ENCODE peak calls at places on chromosomes 1 and 21, in ten cellular contexts. One of them, this sample, is unnamed.

GRCh38 chr1:19762175-19762779 is 37.4 kb downstream of the TMCO4 start:
- DNase-seq in uterus: peak; percentile 30
- DNase-seq in effector memory CD4-positive, alpha-beta T cell: no peak
- DNase-seq in lung: no peak
- DNase-seq in left ventricle myocardium inferior: no peak
- DNase-seq in heart left ventricle: no peak
- DNase-seq in HAP-1: peak; percentile 34
- DNase-seq in colonic mucosa: peak; percentile 40
- DNase-seq in breast epithelium: no peak
- DNase-seq in gastrocnemius medialis: no peak
- DNase-seq in this sample: no peak

GRCh38 chr1:54475357-54476230 is 69.4 kb upstream of the SSBP3 start:
- DNase-seq in uterus: peak; percentile 47
- DNase-seq in effector memory CD4-positive, alpha-beta T cell: peak; percentile 39
- DNase-seq in lung: no peak
- DNase-seq in left ventricle myocardium inferior: no peak
- DNase-seq in heart left ventricle: no peak
- DNase-seq in HAP-1: no peak
- DNase-seq in colonic mucosa: no peak
- DNase-seq in breast epithelium: no peak
- DNase-seq in gastrocnemius medialis: no peak
- DNase-seq in this sample: no peak

GRCh38 chr1:29124366-29125236 is 898 bp upstream of the TMEM200B start:
- DNase-seq in uterus: peak; percentile 93
- DNase-seq in effector memory CD4-positive, alpha-beta T cell: no peak
- DNase-seq in lung: peak; percentile 59
- DNase-seq in left ventricle myocardium inferior: peak; percentile 79
- DNase-seq in heart left ventricle: peak; percentile 82
- DNase-seq in HAP-1: peak; percentile 58
- DNase-seq in colonic mucosa: peak; percentile 63
- DNase-seq in breast epithelium: peak; percentile 57
- DNase-seq in gastrocnemius medialis: peak; percentile 22
- DNase-seq in this sample: peak; percentile 92

GRCh38 chr1:96741335-96741734 is 19.8 kb downstream of the PTBP2 start:
- DNase-seq in uterus: no peak
- DNase-seq in effector memory CD4-positive, alpha-beta T cell: no peak
- DNase-seq in lung: no peak
- DNase-seq in left ventricle myocardium inferior: no peak
- DNase-seq in heart left ventricle: no peak
- DNase-seq in HAP-1: no peak
- DNase-seq in colonic mucosa: no peak
- DNase-seq in breast epithelium: no peak
- DNase-seq in gastrocnemius medialis: no peak
- DNase-seq in this sample: no peak

GRCh38 chr1:203424861-203425667 is 50.5 kb upstream of the PRELP start:
- DNase-seq in uterus: no peak
- DNase-seq in effector memory CD4-positive, alpha-beta T cell: no peak
- DNase-seq in lung: no peak
- DNase-seq in left ventricle myocardium inferior: no peak
- DNase-seq in heart left ventricle: no peak
- DNase-seq in HAP-1: no peak
- DNase-seq in colonic mucosa: peak; percentile 38
- DNase-seq in breast epithelium: no peak
- DNase-seq in gastrocnemius medialis: no peak
- DNase-seq in this sample: no peak

GRCh38 chr1:175742790-175743459 is 470 bp downstream of the TNR start:
- DNase-seq in uterus: no peak
- DNase-seq in effector memory CD4-positive, alpha-beta T cell: no peak
- DNase-seq in lung: no peak
- DNase-seq in left ventricle myocardium inferior: no peak
- DNase-seq in heart left ventricle: no peak
- DNase-seq in HAP-1: peak; percentile 12
- DNase-seq in colonic mucosa: no peak
- DNase-seq in breast epithelium: no peak
- DNase-seq in gastrocnemius medialis: no peak
- DNase-seq in this sample: no peak

GRCh38 chr1:189597083-189597482 is 880.6 kb downstream of the BRINP3 start:
- DNase-seq in uterus: no peak
- DNase-seq in effector memory CD4-positive, alpha-beta T cell: no peak
- DNase-seq in lung: peak; percentile 63
- DNase-seq in left ventricle myocardium inferior: no peak
- DNase-seq in heart left ventricle: no peak
- DNase-seq in HAP-1: no peak
- DNase-seq in colonic mucosa: no peak
- DNase-seq in breast epithelium: no peak
- DNase-seq in gastrocnemius medialis: no peak
- DNase-seq in this sample: no peak

GRCh38 chr21:45386728-45387371 is 18.1 kb upstream of the COL18A1 start:
- DNase-seq in uterus: peak; percentile 90
- DNase-seq in effector memory CD4-positive, alpha-beta T cell: no peak
- DNase-seq in lung: no peak
- DNase-seq in left ventricle myocardium inferior: peak; percentile 37
- DNase-seq in heart left ventricle: peak; percentile 58
- DNase-seq in HAP-1: no peak
- DNase-seq in colonic mucosa: no peak
- DNase-seq in breast epithelium: peak; percentile 48
- DNase-seq in gastrocnemius medialis: peak; percentile 37
- DNase-seq in this sample: no peak

GRCh38 chr1:157626099-157626498 is 28.2 kb upstream of the FCRL4 start:
- DNase-seq in uterus: no peak
- DNase-seq in effector memory CD4-positive, alpha-beta T cell: no peak
- DNase-seq in lung: no peak
- DNase-seq in left ventricle myocardium inferior: no peak
- DNase-seq in heart left ventricle: no peak
- DNase-seq in HAP-1: no peak
- DNase-seq in colonic mucosa: peak; percentile 31
- DNase-seq in breast epithelium: no peak
- DNase-seq in gastrocnemius medialis: no peak
- DNase-seq in this sample: no peak

GRCh38 chr21:39385299-39386145 is 36.6 kb upstream of the HMGN1 start:
- DNase-seq in uterus: peak; percentile 79
- DNase-seq in effector memory CD4-positive, alpha-beta T cell: no peak
- DNase-seq in lung: peak; percentile 78
- DNase-seq in left ventricle myocardium inferior: peak; percentile 86
- DNase-seq in heart left ventricle: peak; percentile 89
- DNase-seq in HAP-1: no peak
- DNase-seq in colonic mucosa: peak; percentile 90
- DNase-seq in breast epithelium: peak; percentile 66
- DNase-seq in gastrocnemius medialis: peak; percentile 60
- DNase-seq in this sample: peak; percentile 29

GRCh38 chr1:8540266-8540926 is 222.5 kb downstream of the SLC45A1 start:
- DNase-seq in uterus: no peak
- DNase-seq in effector memory CD4-positive, alpha-beta T cell: no peak
- DNase-seq in lung: no peak
- DNase-seq in left ventricle myocardium inferior: no peak
- DNase-seq in heart left ventricle: no peak
- DNase-seq in HAP-1: no peak
- DNase-seq in colonic mucosa: no peak
- DNase-seq in breast epithelium: no peak
- DNase-seq in gastrocnemius medialis: no peak
- DNase-seq in this sample: no peak

GRCh38 chr1:14939527-14940284 is 213.8 kb upstream of the TMEM51 start:
- DNase-seq in uterus: no peak
- DNase-seq in effector memory CD4-positive, alpha-beta T cell: no peak
- DNase-seq in lung: no peak
- DNase-seq in left ventricle myocardium inferior: no peak
- DNase-seq in heart left ventricle: no peak
- DNase-seq in HAP-1: no peak
- DNase-seq in colonic mucosa: no peak
- DNase-seq in breast epithelium: no peak
- DNase-seq in gastrocnemius medialis: no peak
- DNase-seq in this sample: no peak

GRCh38 chr21:35475006-35475405 is 425.9 kb upstream of the RUNX1 start:
- DNase-seq in uterus: no peak
- DNase-seq in effector memory CD4-positive, alpha-beta T cell: no peak
- DNase-seq in lung: no peak
- DNase-seq in left ventricle myocardium inferior: no peak
- DNase-seq in heart left ventricle: no peak
- DNase-seq in HAP-1: no peak
- DNase-seq in colonic mucosa: no peak
- DNase-seq in breast epithelium: no peak
- DNase-seq in gastrocnemius medialis: no peak
- DNase-seq in this sample: no peak

GRCh38 chr1:67768480-67768879 is 64.8 kb downstream of the GNG12 start:
- DNase-seq in uterus: no peak
- DNase-seq in effector memory CD4-positive, alpha-beta T cell: no peak
- DNase-seq in lung: no peak
- DNase-seq in left ventricle myocardium inferior: no peak
- DNase-seq in heart left ventricle: no peak
- DNase-seq in HAP-1: no peak
- DNase-seq in colonic mucosa: no peak
- DNase-seq in breast epithelium: no peak
- DNase-seq in gastrocnemius medialis: no peak
- DNase-seq in this sample: no peak
- H3K4me1 ChIP-seq in uterus: no peaks in the 10 kb centered on the region
- H3K4me1 ChIP-seq in effector memory CD4-positive, alpha-beta T cell: no peaks in the 10 kb centered on the region
- H3K4me1 ChIP-seq in lung: no peaks in the 10 kb centered on the region
- H3K4me1 ChIP-seq in left ventricle myocardium inferior: peaks cover 32% of the 10 kb centered on the region
- H3K4me1 ChIP-seq in heart left ventricle: peaks cover 21% of the 10 kb centered on the region
- H3K4me1 ChIP-seq in HAP-1: peaks cover 6% of the 10 kb centered on the region
- H3K4me1 ChIP-seq in colonic mucosa: no peaks in the 10 kb centered on the region
- H3K4me1 ChIP-seq in breast epithelium: no peaks in the 10 kb centered on the region
- H3K4me1 ChIP-seq in gastrocnemius medialis: peaks cover 6% of the 10 kb centered on the region
- H3K4me1 ChIP-seq in this sample: peaks cover 34% of the 10 kb centered on the region

DNA sequence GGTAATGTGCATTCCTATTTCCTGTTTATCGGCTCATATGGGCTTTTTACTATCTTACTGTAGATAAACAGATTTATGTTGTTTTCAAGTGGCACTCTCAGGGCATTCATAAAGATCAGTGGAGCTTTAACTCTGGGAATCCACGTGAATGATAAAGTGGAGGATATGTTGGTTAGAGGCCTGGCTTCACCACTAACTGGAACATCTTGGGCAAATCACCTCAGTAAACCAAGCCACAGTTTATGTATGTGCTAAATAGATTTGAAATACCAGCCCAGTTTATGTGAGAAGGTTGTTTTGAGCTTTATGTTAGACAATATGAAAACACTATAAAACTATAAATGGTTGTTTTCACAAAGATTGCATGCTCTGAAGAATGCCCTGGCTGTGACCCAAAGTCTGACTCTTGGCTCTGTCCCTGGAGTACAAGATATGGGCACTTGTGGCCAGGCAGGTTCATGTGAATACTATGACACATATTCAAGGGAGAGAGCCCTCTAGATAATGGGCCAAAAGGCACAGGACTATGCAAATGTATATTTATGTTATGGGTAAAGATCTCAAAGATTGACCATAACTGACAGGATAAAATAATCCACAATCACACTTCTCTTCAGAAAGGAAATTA is 36.7 kb downstream of the FAM163A start:
- DNase-seq in uterus: no peak
- DNase-seq in effector memory CD4-positive, alpha-beta T cell: no peak
- DNase-seq in lung: no peak
- DNase-seq in left ventricle myocardium inferior: no peak
- DNase-seq in heart left ventricle: no peak
- DNase-seq in HAP-1: no peak
- DNase-seq in colonic mucosa: no peak
- DNase-seq in breast epithelium: no peak
- DNase-seq in gastrocnemius medialis: no peak
- DNase-seq in this sample: no peak
- H3K27me3 ChIP-seq in uterus: no peaks in the 10 kb centered on the region
- H3K27me3 ChIP-seq in effector memory CD4-positive, alpha-beta T cell: no peaks in the 10 kb centered on the region
- H3K27me3 ChIP-seq in lung: no peaks in the 10 kb centered on the region
- H3K27me3 ChIP-seq in left ventricle myocardium inferior: no peaks in the 10 kb centered on the region
- H3K27me3 ChIP-seq in heart left ventricle: no peaks in the 10 kb centered on the region
- H3K27me3 ChIP-seq in HAP-1: no peaks in the 10 kb centered on the region
- H3K27me3 ChIP-seq in colonic mucosa: no peaks in the 10 kb centered on the region
- H3K27me3 ChIP-seq in breast epithelium: no peaks in the 10 kb centered on the region
- H3K27me3 ChIP-seq in gastrocnemius medialis: no peaks in the 10 kb centered on the region
- H3K27me3 ChIP-seq in this sample: no peaks in the 10 kb centered on the region

GRCh38 chr21:17524635-17525034 is 11.8 kb downstream of the CXADR start:
- DNase-seq in uterus: no peak
- DNase-seq in effector memory CD4-positive, alpha-beta T cell: no peak
- DNase-seq in lung: no peak
- DNase-seq in left ventricle myocardium inferior: no peak
- DNase-seq in heart left ventricle: no peak
- DNase-seq in HAP-1: no peak
- DNase-seq in colonic mucosa: no peak
- DNase-seq in breast epithelium: no peak
- DNase-seq in gastrocnemius medialis: no peak
- DNase-seq in this sample: no peak

GRCh38 chr21:17527711-17528110 is 14.9 kb downstream of the CXADR start:
- DNase-seq in uterus: no peak
- DNase-seq in effector memory CD4-positive, alpha-beta T cell: no peak
- DNase-seq in lung: no peak
- DNase-seq in left ventricle myocardium inferior: no peak
- DNase-seq in heart left ventricle: no peak
- DNase-seq in HAP-1: no peak
- DNase-seq in colonic mucosa: no peak
- DNase-seq in breast epithelium: no peak
- DNase-seq in gastrocnemius medialis: no peak
- DNase-seq in this sample: no peak

GRCh38 chr21:17529648-17530047 is 16.8 kb downstream of the CXADR start:
- DNase-seq in uterus: no peak
- DNase-seq in effector memory CD4-positive, alpha-beta T cell: no peak
- DNase-seq in lung: no peak
- DNase-seq in left ventricle myocardium inferior: no peak
- DNase-seq in heart left ventricle: no peak
- DNase-seq in HAP-1: no peak
- DNase-seq in colonic mucosa: no peak
- DNase-seq in breast epithelium: no peak
- DNase-seq in gastrocnemius medialis: no peak
- DNase-seq in this sample: no peak

GRCh38 chr21:17527240-17527639 is 14.4 kb downstream of the CXADR start:
- DNase-seq in uterus: no peak
- DNase-seq in effector memory CD4-positive, alpha-beta T cell: no peak
- DNase-seq in lung: no peak
- DNase-seq in left ventricle myocardium inferior: no peak
- DNase-seq in heart left ventricle: no peak
- DNase-seq in HAP-1: no peak
- DNase-seq in colonic mucosa: no peak
- DNase-seq in breast epithelium: no peak
- DNase-seq in gastrocnemius medialis: no peak
- DNase-seq in this sample: no peak

GRCh38 chr21:17526771-17527170 is 13.9 kb downstream of the CXADR start:
- DNase-seq in uterus: no peak
- DNase-seq in effector memory CD4-positive, alpha-beta T cell: no peak
- DNase-seq in lung: no peak
- DNase-seq in left ventricle myocardium inferior: no peak
- DNase-seq in heart left ventricle: no peak
- DNase-seq in HAP-1: no peak
- DNase-seq in colonic mucosa: no peak
- DNase-seq in breast epithelium: no peak
- DNase-seq in gastrocnemius medialis: no peak
- DNase-seq in this sample: no peak
- H3K4me1 ChIP-seq in uterus: no peaks in the 10 kb centered on the region
- H3K4me1 ChIP-seq in effector memory CD4-positive, alpha-beta T cell: no peaks in the 10 kb centered on the region
- H3K4me1 ChIP-seq in lung: peaks cover 5% of the 10 kb centered on the region
- H3K4me1 ChIP-seq in left ventricle myocardium inferior: peaks cover 42% of the 10 kb centered on the region
- H3K4me1 ChIP-seq in heart left ventricle: no peaks in the 10 kb centered on the region
- H3K4me1 ChIP-seq in HAP-1: peaks cover 10% of the 10 kb centered on the region
- H3K4me1 ChIP-seq in colonic mucosa: no peaks in the 10 kb centered on the region
- H3K4me1 ChIP-seq in breast epithelium: no peaks in the 10 kb centered on the region
- H3K4me1 ChIP-seq in gastrocnemius medialis: no peaks in the 10 kb centered on the region
- H3K4me1 ChIP-seq in this sample: no peaks in the 10 kb centered on the region

DNA sequence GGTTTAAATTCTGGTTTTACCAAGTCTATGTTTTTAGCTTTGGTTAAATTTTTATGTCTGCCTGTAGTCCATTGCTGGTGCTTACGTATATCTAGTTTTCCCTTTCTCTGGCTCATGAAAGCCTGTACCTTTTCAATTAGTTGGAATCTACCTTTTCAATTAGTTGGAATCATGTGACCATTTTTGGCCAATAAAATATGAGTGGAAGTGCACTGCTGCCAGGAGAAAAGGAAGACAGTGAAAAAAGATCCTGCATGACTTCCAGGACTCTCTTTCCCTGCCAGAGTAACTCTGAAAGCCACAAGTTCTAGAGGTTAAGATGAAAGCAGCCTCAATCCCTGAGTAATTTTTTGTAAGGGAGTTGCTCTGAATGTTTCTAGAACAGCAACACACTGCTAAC is 2.2 kb upstream of the GRIK1 start:
- DNase-seq in uterus: no peak
- DNase-seq in effector memory CD4-positive, alpha-beta T cell: no peak
- DNase-seq in lung: no peak
- DNase-seq in left ventricle myocardium inferior: no peak
- DNase-seq in heart left ventricle: no peak
- DNase-seq in HAP-1: no peak
- DNase-seq in colonic mucosa: no peak
- DNase-seq in breast epithelium: no peak
- DNase-seq in gastrocnemius medialis: no peak
- DNase-seq in this sample: no peak
- H3K27me3 ChIP-seq in uterus: peaks cover 10% of the 10 kb centered on the region
- H3K27me3 ChIP-seq in effector memory CD4-positive, alpha-beta T cell: no peaks in the 10 kb centered on the region
- H3K27me3 ChIP-seq in lung: no peaks in the 10 kb centered on the region
- H3K27me3 ChIP-seq in left ventricle myocardium inferior: peaks cover 64% of the 10 kb centered on the region
- H3K27me3 ChIP-seq in heart left ventricle: peaks cover 14% of the 10 kb centered on the region
- H3K27me3 ChIP-seq in HAP-1: no peaks in the 10 kb centered on the region
- H3K27me3 ChIP-seq in colonic mucosa: peaks cover 6% of the 10 kb centered on the region
- H3K27me3 ChIP-seq in breast epithelium: no peaks in the 10 kb centered on the region
- H3K27me3 ChIP-seq in gastrocnemius medialis: peaks cover 26% of the 10 kb centered on the region
- H3K27me3 ChIP-seq in this sample: no peaks in the 10 kb centered on the region

This sample was measured in ascending aorta.